ENCODE peak calls at places on chromosome 16, in four cellular contexts. J, I, Z and W are unnamed samples.

GRCh38 chr16:19138601-19139000 is 24.8 kb downstream of the ITPRIPL2 start:
- DNase-seq in J (no peak), I (peak; percentile 89), Z (no peak), W (peak; percentile 65)

GRCh38 chr16:75420987-75421819 is 12.1 kb downstream of the CFDP1 start:
- DNase-seq in J (peak; percentile 53), I (peak; percentile 45), Z (peak; percentile 90), W (peak; percentile 93)

GRCh38 chr16:68369697-68370096 is 58.9 kb downstream of the PRMT7 start:
- DNase-seq in J (no peak), I (no peak), Z (no peak), W (no peak)

GRCh38 chr16:4760221-4760910 is 6.6 kb downstream of the ZNF500 start:
- DNase-seq in J (no peak), I (no peak), Z (no peak), W (no peak)

GRCh38 chr16:81004646-81005353 is 1.9 kb downstream of the CMC2 start:
- DNase-seq in J (no peak), I (peak; percentile 62), Z (no peak), W (peak; percentile 58)

GRCh38 chr16:31861415-31861814 is 12.2 kb upstream of the ZNF267 start:
- DNase-seq in J (no peak), I (no peak), Z (no peak), W (no peak)

GRCh38 chr16:3752984-3753383 is 35.7 kb upstream of the TRAP1 start:
- DNase-seq in J (no peak), I (no peak), Z (no peak), W (no peak)

GRCh38 chr16:30619643-30620042 is 9.5 kb upstream of the ZNF689 start:
- DNase-seq in J (no peak), I (no peak), Z (no peak), W (no peak)

GRCh38 chr16:2056681-2057407 is 9.1 kb downstream of the TSC2 start:
- DNase-seq in J (no peak), I (no peak), Z (no peak), W (peak; percentile 38)

GRCh38 chr16:8998114-8998513 is 34.4 kb upstream of the USP7 start:
- DNase-seq in J (no peak), I (peak; percentile 54), Z (no peak), W (no peak)

GRCh38 chr16:73047536-73048291 is at the start of gene ZFHX3:
- DNase-seq in J (no peak), I (peak; percentile 49), Z (peak; percentile 83), W (peak; percentile 67)

GRCh38 chr16:55701442-55702319 is 45.9 kb downstream of the SLC6A2 start:
- DNase-seq in J (no peak), I (peak; percentile 26), Z (peak; percentile 76), W (peak; percentile 70)

GRCh38 chr16:74302341-74302740 is 5.7 kb downstream of the PSMD7 start:
- DNase-seq in J (no peak), I (no peak), Z (no peak), W (no peak)

GRCh38 chr16:138049-138417 is 440 bp downstream of the NPRL3 start:
- DNase-seq in J (no peak), I (no peak), Z (peak; percentile 36), W (peak; percentile 36)

GRCh38 chr16:64251742-64252141 is 870.1 kb downstream of the CDH11 start:
- DNase-seq in J (no peak), I (no peak), Z (no peak), W (peak; percentile 35)

GRCh38 chr16:1723450-1724147 is 17.6 kb downstream of the MAPK8IP3 start:
- DNase-seq in J (no peak), I (peak; percentile 32), Z (no peak), W (peak; percentile 33)

GRCh38 chr16:68893710-68894705 is 50.7 kb downstream of the TANGO6 start:
- DNase-seq in J (no peak), I (peak; percentile 37), Z (peak; percentile 51), W (peak; percentile 55)

GRCh38 chr16:69031877-69032301 is 73.6 kb upstream of the HAS3 start:
- DNase-seq in J (no peak), I (no peak), Z (no peak), W (no peak)

GRCh38 chr16:23595246-23595950 is 718 bp downstream of the NDUFAB1 start:
- DNase-seq in J (no peak), I (no peak), Z (no peak), W (peak; percentile 21)

GRCh38 chr16:73254983-73255382 is 207.1 kb upstream of the ZFHX3 start:
- DNase-seq in J (no peak), I (no peak), Z (no peak), W (no peak)

GRCh38 chr16:14499110-14499509 is 130.9 kb downstream of the PARN start:
- DNase-seq in J (no peak), I (no peak), Z (no peak), W (peak; percentile 68)

GRCh38 chr16:58124601-58124915 is 4.6 kb downstream of the CFAP20 start:
- DNase-seq in J (no peak), I (peak; percentile 76), Z (no peak), W (no peak)

GRCh38 chr16:23504076-23504452 is 6.2 kb downstream of the GGA2 start:
- DNase-seq in J (no peak), I (peak; percentile 16), Z (no peak), W (no peak)

DNA sequence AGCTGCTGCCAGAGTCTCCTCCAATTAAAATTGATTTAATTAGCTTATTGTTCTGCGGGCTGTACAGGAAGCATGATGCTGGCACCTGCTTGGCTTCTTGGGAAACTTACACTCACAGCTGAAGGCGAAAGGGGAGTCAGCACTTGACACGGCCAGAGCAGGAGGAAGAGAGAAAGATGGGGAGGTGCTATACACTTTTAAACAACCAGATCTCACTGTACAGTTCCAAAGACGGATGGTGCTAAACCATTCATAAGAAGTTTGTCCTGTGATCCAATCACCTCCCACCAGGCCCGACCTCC is 1.4 kb upstream of the PRDM7 start:
- DNase-seq in J (no peak), I (no peak), Z (no peak), W (no peak)
- H3K4me2 ChIP-seq in J (peak overlapping the region; percentile 57), I (no peak overlapping the region), Z (no peak overlapping the region), W (no peak overlapping the region)

GRCh38 chr16:65523258-65523950 is 401.5 kb upstream of the CDH11 start:
- DNase-seq in J (no peak), I (no peak), Z (no peak), W (no peak)
- H2BK120ac ChIP-seq in J (no peak overlapping the region), I (no peak overlapping the region), Z (no peak overlapping the region), W (no peak overlapping the region)

GRCh38 chr16:11629071-11630030 is 38.9 kb upstream of the SNN start:
- DNase-seq in J (no peak), I (peak; percentile 41), Z (no peak), W (peak; percentile 33)
- H3K4me2 ChIP-seq in J (no peak overlapping the region), I (no peak overlapping the region), Z (no peak overlapping the region), W (no peak overlapping the region)

DNA sequence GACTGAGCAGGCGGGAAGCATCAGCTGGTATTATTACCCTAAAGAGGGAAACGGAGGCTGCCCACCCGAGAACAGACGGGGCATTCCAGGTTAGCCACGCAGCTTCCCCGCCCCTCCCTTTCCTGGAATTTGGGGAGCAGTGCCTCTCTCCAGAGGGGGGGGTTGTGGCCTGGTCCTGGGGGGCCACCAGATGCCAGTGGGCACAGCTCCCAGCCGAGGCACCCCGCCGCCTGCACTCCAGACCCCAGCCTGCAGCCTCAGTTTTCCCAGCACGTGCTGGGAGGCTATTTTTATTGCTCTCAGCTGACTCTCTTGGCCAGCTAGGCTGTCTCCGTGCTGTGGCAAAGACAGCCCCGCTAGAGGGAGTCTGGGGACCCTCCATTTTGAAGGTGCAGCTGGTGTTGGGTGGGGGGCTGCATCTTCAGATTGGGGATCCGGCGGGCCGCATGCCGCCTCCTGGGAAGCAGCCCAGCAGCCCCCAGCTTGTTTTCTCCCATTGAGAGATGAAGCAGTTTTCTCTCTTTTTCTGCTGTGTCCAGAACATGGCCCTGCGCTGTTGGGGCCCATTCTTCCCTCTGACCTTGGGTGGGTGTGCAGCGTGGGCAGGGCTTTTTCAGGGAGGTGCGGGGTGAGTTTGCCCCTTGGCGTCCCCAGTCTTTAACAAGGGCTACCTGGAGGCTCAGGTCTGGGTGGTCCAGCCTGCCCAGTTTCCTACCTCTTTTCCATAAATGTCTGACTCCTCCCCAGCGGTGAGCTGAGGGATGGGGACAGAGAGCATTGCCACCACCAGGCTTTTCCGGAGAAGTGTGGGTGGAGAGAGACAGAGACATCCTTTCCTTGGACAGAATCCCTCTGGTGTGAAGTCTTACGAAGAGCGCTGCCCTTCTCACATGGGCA is 62.5 kb upstream of the GSE1 start:
- DNase-seq in J (no peak), I (no peak), Z (no peak), W (no peak)
- H2BK120ac ChIP-seq in J (no peak overlapping the region), I (no peak overlapping the region), Z (no peak overlapping the region), W (no peak overlapping the region)

GRCh38 chr16:84999200-84999599 is 12.1 kb downstream of the ZDHHC7 start:
- DNase-seq in J (no peak), I (peak; percentile 56), Z (no peak), W (no peak)
- H3K4me2 ChIP-seq in J (no peak overlapping the region), I (peak overlapping the region; percentile 43), Z (no peak overlapping the region), W (no peak overlapping the region)

GRCh38 chr16:88686439-88687253 is at the start of gene SNAI3:
- DNase-seq in J (peak; percentile 23), I (peak; percentile 24), Z (peak; percentile 92), W (peak; percentile 75)
- H2BK120ac ChIP-seq in J (no peak within 1 kb of the TSS), I (no peak within 1 kb of the TSS), Z (no peak within 1 kb of the TSS), W (no peak within 1 kb of the TSS)

GRCh38 chr16:28823719-28824547 is 1.1 kb downstream of the ATXN2L start:
- DNase-seq in J (peak; percentile 92), I (peak; percentile 98), Z (peak; percentile 98), W (peak; percentile 99)

GRCh38 chr16:28822520-28823290 is at the start of gene ATXN2L:
- DNase-seq in J (peak; percentile 70), I (peak; percentile 96), Z (peak; percentile 86), W (peak; percentile 95)

GRCh38 chr16:28821874-28822519 is 802 bp upstream of the ATXN2L start:
- DNase-seq in J (no peak), I (no peak), Z (no peak), W (peak; percentile 75)

GRCh38 chr16:28824548-28824973 is 1.8 kb downstream of the ATXN2L start:
- DNase-seq in J (no peak), I (no peak), Z (no peak), W (no peak)

DNA sequence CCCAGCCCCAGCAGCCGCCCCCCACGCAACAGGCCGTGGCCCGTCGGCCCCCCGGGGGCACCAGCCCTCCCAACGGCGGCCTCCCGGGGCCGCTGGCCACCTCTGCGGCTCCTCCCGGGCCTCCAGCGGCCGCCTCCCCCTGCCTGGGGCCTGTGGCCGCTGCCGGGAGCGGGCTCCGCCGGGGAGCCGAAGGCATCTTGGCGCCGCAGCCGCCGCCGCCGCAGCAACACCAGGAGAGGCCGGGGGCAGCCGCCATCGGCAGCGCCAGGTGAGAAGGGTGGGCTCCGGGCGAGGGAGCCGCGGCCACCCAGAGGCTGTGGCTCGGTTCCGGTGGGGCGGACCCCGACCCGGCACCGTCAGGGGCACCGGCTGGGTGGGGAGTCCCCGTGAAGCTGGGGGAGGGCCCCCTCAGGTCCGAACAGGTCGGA is 506 bp downstream of the ATXN2L start:
- DNase-seq in J (no peak), I (no peak), Z (no peak), W (no peak)
- H3K4me2 ChIP-seq in J (no peak overlapping the region), I (no peak overlapping the region), Z (peak overlapping the region; percentile 94), W (no peak overlapping the region)